ENCODE peak calls at places on chromosomes 1 and 21, in eight cellular contexts. Z, D, V, T, R, N, A and M are unnamed samples.

GRCh38 chr1:165010418-165011055 is 346.0 kb downstream of the LMX1A start:
- ATAC-seq in N (no peak), D (no peak), T (peak; percentile 80), V (no peak), A (no peak), R (no peak), Z (no peak), M (no peak)

GRCh38 chr1:14887044-14887443 is 266.5 kb upstream of the TMEM51 start:
- ATAC-seq in V (no peak), Z (no peak), T (no peak), D (no peak), R (no peak), N (no peak), A (no peak), M (no peak)

GRCh38 chr1:228405979-228406265 is 713 bp downstream of the TRIM11 start:
- ATAC-seq in R (peak; percentile 2), A (peak; percentile 54), V (peak; percentile 4), T (peak; percentile 31), D (peak; percentile 13), Z (no peak), N (no peak), M (peak; percentile 5)

GRCh38 chr1:166969074-166969677 is 6.2 kb downstream of the ILDR2 start:
- ATAC-seq in R (no peak), V (no peak), D (peak; percentile 99), T (no peak), A (no peak), Z (no peak), N (no peak), M (no peak)

GRCh38 chr1:62327360-62328051 is 8.3 kb upstream of the KANK4 start:
- ATAC-seq in Z (no peak), N (no peak), A (peak; percentile 91), R (no peak), V (no peak), D (no peak), T (no peak), M (no peak)

GRCh38 chr1:197399691-197400521 is 131.9 kb downstream of the CRB1 start:
- ATAC-seq in T (no peak), Z (peak; percentile 70), V (no peak), D (peak; percentile 67), A (peak; percentile 21), R (no peak), N (peak; percentile 84), M (peak; percentile 64)

GRCh38 chr21:25464275-25464674 is 143.0 kb downstream of the MRPL39 start:
- ATAC-seq in R (no peak), A (no peak), D (no peak), Z (no peak), N (no peak), T (no peak), V (no peak), M (peak; percentile 78)

GRCh38 chr1:56183151-56183550 is 396.2 kb downstream of the PLPP3 start:
- ATAC-seq in V (no peak), A (no peak), D (no peak), N (no peak), Z (no peak), R (no peak), T (no peak), M (no peak)

GRCh38 chr1:42424201-42424600 is 31.6 kb downstream of the ZMYND12 start:
- ATAC-seq in A (no peak), V (no peak), T (no peak), D (no peak), Z (no peak), N (no peak), R (no peak), M (no peak)

GRCh38 chr1:42340898-42341297 is 5.9 kb upstream of the FOXJ3 start:
- ATAC-seq in Z (no peak), V (no peak), D (no peak), A (no peak), N (no peak), R (no peak), T (no peak), M (no peak)

GRCh38 chr1:110903853-110904500 is 31.0 kb downstream of the CD53 start:
- ATAC-seq in V (no peak), R (no peak), A (no peak), Z (no peak), D (peak; percentile 35), N (no peak), T (no peak), M (peak; percentile 71)

GRCh38 chr1:2863149-2863963 is 61.9 kb upstream of the TTC34 start:
- ATAC-seq in R (no peak), Z (no peak), T (no peak), D (no peak), V (no peak), N (no peak), A (no peak), M (no peak)

GRCh38 chr1:183598386-183598785 is 8.1 kb upstream of the NCF2 start:
- ATAC-seq in V (peak; percentile 17), R (no peak), T (peak; percentile 9), D (peak; percentile 60), Z (no peak), A (peak; percentile 27), N (no peak), M (peak; percentile 62)

GRCh38 chr1:181743878-181744312 is 260.6 kb downstream of the CACNA1E start:
- ATAC-seq in N (no peak), T (no peak), D (no peak), A (no peak), V (peak; percentile 61), R (peak; percentile 43), Z (no peak), M (no peak)